ENCODE peak calls at places on chromosomes 1 and 21, in five cellular contexts. One of them, this sample, is unnamed.

GRCh38 chr1:90114521-90115141 is 119.7 kb downstream of the ZNF326 start:
- DNase-seq in fibroblast of pulmonary artery: peak
- DNase-seq in astrocyte of the spinal cord: peak
- DNase-seq in epithelial cell of esophagus: peak
- DNase-seq in fibroblast of villous mesenchyme: peak
- DNase-seq in this sample: peak

GRCh38 chr1:151711940-151712339 is 4.7 kb downstream of the CELF3 start:
- DNase-seq in fibroblast of villous mesenchyme: no peak
- DNase-seq in astrocyte of the spinal cord: no peak
- DNase-seq in fibroblast of pulmonary artery: no peak
- DNase-seq in epithelial cell of esophagus: no peak
- DNase-seq in this sample: no peak

GRCh38 chr1:206116191-206116872 is 856 bp downstream of the AVPR1B start:
- DNase-seq in fibroblast of pulmonary artery: no peak
- DNase-seq in fibroblast of villous mesenchyme: no peak
- DNase-seq in astrocyte of the spinal cord: no peak
- DNase-seq in epithelial cell of esophagus: no peak
- DNase-seq in this sample: no peak

GRCh38 chr1:65265296-65266271 is 43.8 kb upstream of the DNAJC6 start:
- DNase-seq in astrocyte of the spinal cord: peak
- DNase-seq in epithelial cell of esophagus: peak
- DNase-seq in fibroblast of villous mesenchyme: peak
- DNase-seq in fibroblast of pulmonary artery: peak
- DNase-seq in this sample: peak

GRCh38 chr1:55155522-55155921 is 59.6 kb downstream of the USP24 start:
- DNase-seq in astrocyte of the spinal cord: no peak
- DNase-seq in epithelial cell of esophagus: peak
- DNase-seq in fibroblast of pulmonary artery: peak
- DNase-seq in fibroblast of villous mesenchyme: no peak
- DNase-seq in this sample: peak

GRCh38 chr1:174996474-174996873 is 3.3 kb upstream of the CACYBP start:
- DNase-seq in astrocyte of the spinal cord: peak
- DNase-seq in epithelial cell of esophagus: peak
- DNase-seq in fibroblast of pulmonary artery: peak
- DNase-seq in fibroblast of villous mesenchyme: peak
- DNase-seq in this sample: peak

GRCh38 chr1:245863566-245864184 is 643.4 kb downstream of the SMYD3 start:
- DNase-seq in astrocyte of the spinal cord: no peak
- DNase-seq in fibroblast of pulmonary artery: no peak
- DNase-seq in fibroblast of villous mesenchyme: no peak
- DNase-seq in epithelial cell of esophagus: no peak
- DNase-seq in this sample: peak

GRCh38 chr21:39030127-39030884 is 152.9 kb downstream of the PSMG1 start:
- DNase-seq in fibroblast of pulmonary artery: no peak
- DNase-seq in epithelial cell of esophagus: peak
- DNase-seq in fibroblast of villous mesenchyme: no peak
- DNase-seq in astrocyte of the spinal cord: no peak
- DNase-seq in this sample: no peak

GRCh38 chr21:43923391-43923790 is 58.4 kb downstream of the AGPAT3 start:
- DNase-seq in fibroblast of pulmonary artery: no peak
- DNase-seq in astrocyte of the spinal cord: no peak
- DNase-seq in fibroblast of villous mesenchyme: no peak
- DNase-seq in epithelial cell of esophagus: no peak
- DNase-seq in this sample: peak

GRCh38 chr1:107870691-107871090 is 94.3 kb downstream of the VAV3 start:
- DNase-seq in astrocyte of the spinal cord: no peak
- DNase-seq in fibroblast of villous mesenchyme: no peak
- DNase-seq in fibroblast of pulmonary artery: peak
- DNase-seq in epithelial cell of esophagus: peak
- DNase-seq in this sample: peak

GRCh38 chr1:6141601-6142000 is 38.5 kb downstream of the CHD5 start:
- DNase-seq in fibroblast of villous mesenchyme: no peak
- DNase-seq in astrocyte of the spinal cord: no peak
- DNase-seq in fibroblast of pulmonary artery: no peak
- DNase-seq in epithelial cell of esophagus: peak
- DNase-seq in this sample: peak
- TF ChIP-seq CTCF in fibroblast of villous mesenchyme: peak
- TF ChIP-seq CTCF in astrocyte of the spinal cord: no peak
- TF ChIP-seq CTCF in fibroblast of pulmonary artery: no peak
- TF ChIP-seq CTCF in epithelial cell of esophagus: peak
- TF ChIP-seq CTCF in this sample: peak

GRCh38 chr1:113963281-113963906 is 15.9 kb upstream of the OLFML3 start:
- DNase-seq in fibroblast of villous mesenchyme: no peak
- DNase-seq in epithelial cell of esophagus: no peak
- DNase-seq in astrocyte of the spinal cord: no peak
- DNase-seq in fibroblast of pulmonary artery: peak
- DNase-seq in this sample: no peak

DNA sequence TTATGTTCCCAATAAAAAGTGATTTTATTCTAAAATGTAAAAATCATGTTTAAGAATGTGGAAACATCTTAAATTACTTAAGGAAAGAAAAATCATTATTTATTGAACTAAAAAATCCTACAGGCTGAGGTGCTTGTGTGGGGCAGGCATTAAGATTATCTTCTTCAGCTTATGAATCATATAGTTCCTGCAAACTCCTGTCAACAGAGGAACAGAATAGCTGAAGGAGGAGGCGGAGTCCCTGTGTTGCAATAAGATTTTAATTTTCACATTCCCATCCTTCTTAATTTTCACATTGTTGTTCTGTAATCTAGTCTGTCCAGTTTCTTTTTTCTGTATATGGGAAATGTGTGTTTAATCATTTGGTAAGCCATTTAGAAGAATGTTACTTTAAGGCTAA is 20.6 kb upstream of the OLFML3 start:
- DNase-seq in fibroblast of villous mesenchyme: no peak
- DNase-seq in astrocyte of the spinal cord: no peak
- DNase-seq in fibroblast of pulmonary artery: peak
- DNase-seq in epithelial cell of esophagus: peak
- DNase-seq in this sample: peak
- H3K4me3 ChIP-seq in fibroblast of villous mesenchyme: no peak
- H3K4me3 ChIP-seq in astrocyte of the spinal cord: no peak
- H3K4me3 ChIP-seq in fibroblast of pulmonary artery: no peak
- H3K4me3 ChIP-seq in epithelial cell of esophagus: no peak
- H3K4me3 ChIP-seq in this sample: no peak

DNA sequence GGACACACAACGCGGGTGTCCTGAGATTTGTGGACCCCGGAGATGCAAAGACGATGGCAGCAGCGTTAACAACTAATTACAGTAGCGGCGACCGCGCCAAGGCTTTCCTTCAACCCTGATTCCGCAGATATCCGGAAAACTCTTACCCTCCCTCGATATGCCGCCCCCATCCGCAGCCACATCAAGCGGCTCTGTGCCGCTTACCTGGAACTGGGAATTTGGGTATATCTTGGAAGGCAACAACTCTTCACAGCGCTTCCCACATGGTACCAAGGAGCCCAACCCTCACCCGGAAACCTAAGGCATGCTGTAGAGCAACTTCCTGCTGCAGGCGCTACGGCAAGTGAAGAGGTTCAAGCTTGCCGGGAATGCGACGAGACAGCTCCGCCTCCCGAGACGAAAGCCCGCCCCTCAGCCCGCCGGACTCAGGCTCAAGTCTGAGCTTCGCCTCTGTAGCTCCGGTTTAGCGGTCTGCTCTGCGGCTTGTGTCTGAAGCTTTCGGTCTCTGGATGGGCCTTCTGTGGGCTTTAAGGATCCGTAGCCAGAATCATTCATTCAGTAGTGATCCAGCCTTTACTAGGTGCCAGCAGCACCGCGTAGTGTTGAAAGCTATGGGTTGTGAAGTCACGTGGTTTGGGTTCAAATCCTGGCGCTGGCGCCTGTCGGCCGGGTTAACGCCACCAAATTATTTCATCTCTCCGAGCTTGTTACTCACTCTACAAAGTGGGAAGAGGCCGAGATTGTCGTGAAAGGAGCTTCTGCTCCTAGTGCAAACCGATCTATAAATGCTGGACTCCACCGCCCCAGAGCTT is at the start of gene HEATR1:
- DNase-seq in epithelial cell of esophagus: peak
- DNase-seq in fibroblast of villous mesenchyme: peak
- DNase-seq in astrocyte of the spinal cord: peak
- DNase-seq in fibroblast of pulmonary artery: peak
- DNase-seq in this sample: peak
- TF ChIP-seq CTCF in epithelial cell of esophagus: peak
- TF ChIP-seq CTCF in fibroblast of villous mesenchyme: no peak
- TF ChIP-seq CTCF in astrocyte of the spinal cord: no peak
- TF ChIP-seq CTCF in fibroblast of pulmonary artery: no peak
- TF ChIP-seq CTCF in this sample: no peak

DNA sequence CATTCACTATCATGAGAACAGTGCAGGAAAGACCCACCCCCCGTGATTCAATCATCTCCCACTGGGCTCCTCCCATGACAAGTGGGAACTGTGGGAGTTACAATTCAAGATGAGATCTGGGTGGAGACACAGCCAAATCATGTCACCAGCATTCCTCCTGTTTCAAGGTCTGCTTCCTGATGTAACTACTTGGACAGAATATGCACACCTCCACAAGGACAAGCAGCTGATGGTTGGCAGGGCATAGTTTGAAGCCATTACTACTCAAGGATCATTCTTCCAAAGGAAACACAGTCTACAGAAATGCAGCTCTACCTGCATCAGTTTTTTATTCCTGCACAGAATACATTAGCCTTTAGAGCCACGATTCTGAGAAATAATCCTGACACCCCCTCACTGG is 28.5 kb upstream of the RNF2 start:
- DNase-seq in epithelial cell of esophagus: peak
- DNase-seq in astrocyte of the spinal cord: peak
- DNase-seq in fibroblast of villous mesenchyme: no peak
- DNase-seq in fibroblast of pulmonary artery: peak
- DNase-seq in this sample: peak
- H3K4me3 ChIP-seq in epithelial cell of esophagus: no peak
- H3K4me3 ChIP-seq in astrocyte of the spinal cord: no peak
- H3K4me3 ChIP-seq in fibroblast of villous mesenchyme: no peak
- H3K4me3 ChIP-seq in fibroblast of pulmonary artery: no peak
- H3K4me3 ChIP-seq in this sample: no peak